ENCODE peak calls at places on chromosomes 7 and 10, in ten cellular contexts. F is stomach, I is GM12878, W is A549, H is upper lobe of left lung, C is K562, M is sigmoid colon, K is ovary, S is HepG2, A is tibial nerve. E is an unnamed sample. For H3K4me1, the result is how much of the 10 kb centered on the place peaks cover.

GRCh38 chr10:36700123-36700522 is 425.3 kb upstream of the ANKRD30A start:
- DNase-seq in F (no peak), S (no peak), W (no peak), C (no peak), I (no peak), M (no peak), H (no peak), K (no peak), A (no peak), E (no peak)

GRCh38 chr7:116433246-116433645 is 66.3 kb upstream of the CAV2 start:
- DNase-seq in C (no peak), M (no peak), F (no peak), A (no peak), S (no peak), H (no peak), W (no peak), K (no peak), I (no peak), E (no peak)

GRCh38 chr10:103888113-103888841 is 29.7 kb downstream of the STN1 start:
- DNase-seq in M (peak), S (peak), I (no peak), A (peak), W (peak), C (peak), F (peak), K (peak), H (no peak), E (peak)

GRCh38 chr7:116367171-116367813 is 132.2 kb upstream of the CAV2 start:
- DNase-seq in W (no peak), F (peak), K (no peak), A (no peak), I (no peak), M (no peak), H (no peak), S (no peak), C (no peak), E (no peak)

GRCh38 chr10:69265521-69265920 is 12.8 kb upstream of the HK1 start:
- DNase-seq in W (no peak), S (no peak), A (no peak), K (no peak), F (no peak), H (peak), C (no peak), M (no peak), I (no peak), E (peak)

GRCh38 chr10:14608381-14609001 is 166.2 kb downstream of the FAM107B start:
- DNase-seq in H (no peak), M (no peak), I (no peak), K (no peak), A (no peak), F (no peak), S (peak), C (no peak), W (no peak), E (no peak)

GRCh38 chr10:89923661-89924060 is 222.3 kb downstream of the KIF20B start:
- DNase-seq in C (no peak), H (no peak), A (no peak), W (no peak), F (no peak), S (no peak), K (no peak), M (no peak), I (no peak), E (no peak)

GRCh38 chr10:127492607-127493250 is 56.4 kb upstream of the NPS start:
- DNase-seq in I (no peak), H (no peak), S (no peak), M (no peak), K (no peak), C (peak), F (no peak), W (peak), A (no peak), E (no peak)

GRCh38 chr10:71713135-71714040 is 6.2 kb downstream of the C10orf105 start:
- DNase-seq in K (peak), F (peak), W (no peak), H (peak), A (peak), S (no peak), M (peak), I (no peak), C (peak), E (peak)

GRCh38 chr7:128129224-128129864 is 98.1 kb upstream of the LRRC4 start:
- DNase-seq in K (no peak), A (no peak), H (no peak), W (no peak), C (no peak), M (no peak), I (no peak), S (no peak), F (no peak), E (no peak)

GRCh38 chr7:51227861-51228260 is 88.7 kb downstream of the COBL start:
- DNase-seq in W (no peak), S (no peak), I (no peak), K (no peak), A (no peak), M (no peak), H (no peak), F (no peak), C (no peak), E (no peak)

GRCh38 chr10:113335603-113336002 is 217.2 kb upstream of the HABP2 start:
- DNase-seq in A (no peak), W (no peak), M (no peak), K (no peak), C (no peak), I (no peak), S (no peak), H (no peak), F (no peak), E (no peak)

GRCh38 chr7:103343758-103344452 is 662 bp downstream of the DNAJC2 start:
- DNase-seq in A (no peak), F (no peak), C (peak), M (peak), I (no peak), W (peak), K (peak), S (peak), H (no peak), E (peak)

GRCh38 chr7:135317676-135318326 is 84.2 kb downstream of the STRA8 start:
- DNase-seq in I (no peak), H (no peak), C (no peak), W (no peak), S (peak), A (no peak), M (no peak), K (no peak), F (no peak), E (peak)

GRCh38 chr10:6151087-6151977 is 51.4 kb upstream of the PFKFB3 start:
- DNase-seq in W (peak), F (peak), A (peak), I (peak), K (no peak), C (peak), S (peak), M (peak), H (peak), E (peak)

GRCh38 chr7:134660242-134660785 is 13.7 kb downstream of the BPGM start:
- DNase-seq in K (no peak), I (no peak), S (no peak), W (no peak), H (no peak), C (peak), M (no peak), A (no peak), F (no peak), E (no peak)

GRCh38 chr7:127809285-127809702 is 157.3 kb downstream of the SND1 start:
- DNase-seq in H (no peak), W (no peak), A (no peak), F (no peak), C (peak), M (no peak), S (no peak), I (no peak), K (no peak), E (no peak)

GRCh38 chr7:106613861-106614560 is 46.9 kb downstream of the CCDC71L start:
- DNase-seq in K (no peak), H (no peak), S (no peak), I (no peak), W (no peak), F (no peak), M (no peak), A (no peak), C (no peak), E (no peak)

GRCh38 chr7:14195079-14195478 is 205.6 kb upstream of the ETV1 start:
- DNase-seq in A (no peak), F (no peak), I (no peak), S (no peak), W (no peak), K (no peak), M (no peak), H (no peak), C (no peak), E (no peak)

GRCh38 chr7:14199336-14199735 is 209.9 kb upstream of the ETV1 start:
- DNase-seq in A (no peak), S (no peak), H (no peak), F (no peak), M (no peak), W (no peak), K (no peak), C (no peak), I (no peak), E (no peak)

GRCh38 chr7:14195896-14196295 is 206.4 kb upstream of the ETV1 start:
- DNase-seq in A (no peak), C (no peak), M (no peak), W (no peak), F (no peak), K (no peak), S (no peak), H (no peak), I (no peak), E (no peak)

GRCh38 chr7:14196555-14196954 is 207.1 kb upstream of the ETV1 start:
- DNase-seq in S (no peak), K (no peak), A (no peak), H (no peak), I (no peak), F (no peak), M (no peak), C (no peak), W (no peak), E (no peak)

DNA sequence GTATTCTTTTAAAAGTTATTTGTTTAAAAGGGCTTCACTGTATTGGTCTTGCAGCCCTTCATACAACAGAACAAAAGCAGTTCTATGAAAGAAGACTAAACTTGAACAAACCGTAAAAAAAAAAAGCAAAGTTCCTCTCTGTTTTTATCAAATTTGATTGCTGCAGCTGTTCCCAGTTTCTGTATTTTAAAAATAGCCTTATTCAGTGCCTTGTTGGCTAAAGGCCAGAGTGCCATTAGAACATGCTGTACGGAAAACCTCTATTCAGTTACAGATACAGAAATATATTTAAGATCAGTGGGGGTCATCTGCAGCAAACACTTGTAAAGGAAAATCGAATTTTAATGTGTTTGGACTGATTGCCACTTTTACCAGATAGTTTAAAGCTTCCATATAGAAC is 207.8 kb upstream of the ETV1 start:
- DNase-seq in A (no peak), S (no peak), K (no peak), H (no peak), F (no peak), I (no peak), C (no peak), W (no peak), M (no peak), E (no peak)
- TF ChIP-seq POLR2A in A (no peak), S (no peak), K (no peak), H (no peak), F (no peak), I (no peak), C (no peak), W (no peak), M (no peak), E (no peak)

GRCh38 chr10:132467464-132468149 is 70.0 kb upstream of the INPP5A start:
- DNase-seq in K (peak), W (no peak), H (peak), S (no peak), C (no peak), I (no peak), M (no peak), A (no peak), F (no peak), E (peak)

GRCh38 chr10:132469197-132469942 is 68.2 kb upstream of the INPP5A start:
- DNase-seq in S (no peak), W (no peak), M (no peak), C (no peak), H (peak), A (no peak), I (no peak), F (no peak), K (peak), E (no peak)

GRCh38 chr10:132466520-132467463 is 69.8 kb downstream of the PWWP2B start:
- DNase-seq in S (no peak), M (no peak), C (no peak), K (peak), H (peak), I (no peak), F (no peak), W (no peak), A (no peak), E (no peak)

GRCh38 chr10:132468201-132468600 is 69.4 kb upstream of the INPP5A start:
- DNase-seq in S (no peak), H (no peak), W (no peak), K (no peak), I (no peak), F (no peak), A (no peak), M (no peak), C (no peak), E (no peak)

DNA sequence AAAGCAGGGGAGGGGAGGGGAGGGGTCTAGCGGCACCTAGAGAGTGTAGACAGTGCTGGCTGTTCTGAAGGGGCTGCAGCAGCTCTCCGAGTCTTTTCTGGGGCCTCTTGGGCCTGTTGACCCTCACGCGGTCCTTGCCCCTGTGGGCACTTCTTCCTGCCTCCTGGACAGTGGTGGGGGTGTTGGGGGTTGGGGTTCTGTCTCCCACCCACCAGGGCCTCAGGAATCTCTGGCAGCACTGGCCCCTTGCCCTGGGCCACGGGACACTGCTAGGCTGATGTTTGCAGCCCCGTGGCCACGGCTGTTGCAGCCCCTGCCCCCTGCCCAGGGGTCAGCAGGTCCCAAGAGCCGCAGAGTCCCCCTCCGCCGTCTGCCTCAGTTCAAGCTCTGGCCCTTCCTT is 68.9 kb upstream of the INPP5A start:
- DNase-seq in H (peak), C (no peak), A (no peak), I (no peak), M (no peak), F (no peak), S (no peak), W (no peak), K (peak), E (no peak)
- H3K4me1 ChIP-seq in H (under half), C (under half), A (half or more), I (under half), M (half or more), F (half or more), S (under half), W (under half), K (under half), E (under half)

DNA sequence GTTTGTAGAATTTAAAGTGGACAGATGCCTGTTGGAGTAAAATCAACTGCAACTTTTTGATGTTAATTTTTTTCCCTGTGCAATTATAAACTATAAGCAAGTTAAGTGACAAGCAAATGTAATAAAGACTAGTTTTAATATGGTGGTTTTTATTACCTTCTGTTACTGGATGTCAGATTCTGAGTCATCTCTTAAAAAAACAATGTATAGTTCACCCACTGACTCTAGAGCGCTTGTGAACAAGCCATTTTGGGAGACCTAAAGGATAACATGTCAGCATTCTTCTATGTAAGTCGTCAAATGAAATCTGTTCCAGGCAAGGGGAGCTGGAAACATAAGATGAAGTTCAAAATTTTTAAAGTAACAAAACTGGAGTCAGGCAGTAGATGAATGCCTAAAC is 91.4 kb downstream of the SLC39A12 start:
- DNase-seq in M (no peak), C (no peak), H (no peak), S (no peak), W (no peak), I (no peak), K (no peak), A (no peak), F (no peak), E (no peak)
- TF ChIP-seq EP300 in M (no peak), C (no peak), H (no peak), S (no peak), W (no peak), I (no peak), K (no peak), A (no peak), F (no peak), E (no peak)

GRCh38 chr10:88555190-88555894 is 27.8 kb downstream of the RNLS start:
- DNase-seq in M (no peak), H (no peak), S (no peak), W (no peak), F (no peak), A (no peak), I (no peak), K (no peak), C (no peak), E (no peak)

GRCh38 chr10:88553116-88553752 is 29.9 kb downstream of the RNLS start:
- DNase-seq in H (no peak), W (peak), A (peak), K (peak), F (peak), M (peak), I (peak), S (peak), C (peak), E (peak)

GRCh38 chr10:88557246-88557645 is 25.9 kb downstream of the RNLS start:
- DNase-seq in W (no peak), S (no peak), F (no peak), K (no peak), C (no peak), I (no peak), A (no peak), M (no peak), H (no peak), E (no peak)

GRCh38 chr10:88557659-88558058 is 25.5 kb downstream of the RNLS start:
- DNase-seq in K (no peak), C (no peak), A (no peak), F (no peak), I (no peak), S (no peak), W (no peak), H (no peak), M (no peak), E (no peak)
- TF ChIP-seq POLR2A in K (no peak), C (no peak), A (no peak), F (no peak), I (no peak), S (no peak), W (no peak), H (no peak), M (no peak), E (no peak)

DNA sequence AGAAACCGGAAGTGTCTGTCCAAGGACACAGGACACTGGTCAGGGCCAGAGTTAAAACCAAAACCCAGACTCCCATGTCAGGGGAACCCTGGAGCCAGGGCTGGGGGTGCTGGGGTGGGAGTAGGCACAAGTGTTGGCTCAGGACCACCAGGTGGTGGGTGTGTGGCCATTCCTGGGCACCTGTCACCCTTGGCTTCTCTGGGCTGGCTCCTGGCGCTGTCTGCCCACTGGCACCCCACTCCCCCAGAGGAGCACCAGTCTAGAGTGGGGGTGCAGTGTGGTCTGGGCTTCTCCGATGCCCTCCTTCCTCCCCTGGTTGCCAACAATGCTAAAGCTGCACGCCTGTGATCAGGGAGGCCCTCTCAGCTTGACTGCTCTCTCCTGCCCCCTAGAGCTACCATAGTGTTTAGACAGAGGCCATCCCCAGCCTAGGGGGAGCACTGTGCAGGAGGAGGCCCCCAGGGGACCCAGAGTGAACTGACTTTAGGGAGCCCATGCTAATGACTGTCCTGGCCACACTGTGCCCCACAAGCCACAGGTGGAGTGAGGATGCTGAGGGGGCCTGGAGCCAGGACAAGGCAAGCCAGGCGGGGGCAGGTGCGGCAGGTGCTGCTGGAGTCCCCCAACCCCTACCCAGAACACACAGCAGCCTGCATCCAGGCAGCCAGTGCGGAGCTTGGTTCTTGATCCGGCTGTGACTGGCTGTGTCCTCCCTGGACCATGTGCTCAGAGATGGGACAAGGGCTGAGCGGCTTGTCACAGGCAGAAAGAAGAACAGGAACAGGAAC is 11.0 kb downstream of the RASGEF1A start:
- DNase-seq in K (no peak), M (no peak), C (peak), H (peak), I (no peak), S (peak), F (peak), A (no peak), W (peak), E (no peak)
- H3K4me1 ChIP-seq in K (under half), M (under half), C (half or more), H (under half), I (under half), S (under half), F (under half), A (under half), W (under half), E (under half)

E was measured in transverse colon.